ENCODE peak calls at places on chromosomes 4 and X, in five cellular contexts. T, G, N, K and V are unnamed samples.

GRCh38 chr4:89681219-89681618 is 155.7 kb downstream of the SNCA start:
- DNase-seq in T (peak), G (no peak), N (no peak), K (no peak), V (peak)

GRCh38 chrX:103254921-103255455 is at the start of gene TCEAL8:
- DNase-seq in T (peak), G (peak), N (peak), K (peak), V (peak)

GRCh38 chr4:27251788-27252187 is 391.1 kb downstream of the STIM2 start:
- DNase-seq in T (no peak), G (no peak), N (no peak), K (no peak), V (no peak)

GRCh38 chrX:55767100-55767499 is 49.6 kb downstream of the RRAGB start:
- DNase-seq in T (no peak), G (no peak), N (peak), K (no peak), V (peak)

GRCh38 chr4:165986956-165987698 is 114.1 kb downstream of the TLL1 start:
- DNase-seq in T (no peak), G (no peak), N (no peak), K (no peak), V (no peak)

GRCh38 chr4:82282875-82283274 is 90.9 kb downstream of the HNRNPD start:
- DNase-seq in T (no peak), G (no peak), N (no peak), K (no peak), V (no peak)

GRCh38 chr4:155665054-155665453 is 1.6 kb upstream of the GUCY1A1 start:
- DNase-seq in T (no peak), G (no peak), N (no peak), K (no peak), V (no peak)

GRCh38 chr4:140609548-140610425 is 41.0 kb upstream of the UCP1 start:
- DNase-seq in T (peak), G (no peak), N (peak), K (peak), V (peak)

GRCh38 chr4:9877123-9877522 is 95.7 kb downstream of the DRD5 start:
- DNase-seq in T (no peak), G (no peak), N (no peak), K (no peak), V (no peak)

GRCh38 chr4:151691639-151692442 is 69.0 kb downstream of the GATB start:
- DNase-seq in T (no peak), G (no peak), N (no peak), K (no peak), V (no peak)

GRCh38 chr4:40626183-40626990 is 3.3 kb downstream of the RBM47 start:
- DNase-seq in T (peak), G (no peak), N (peak), K (no peak), V (no peak)
- H3K27ac ChIP-seq in T (no peak), G (peak), N (no peak), K (no peak), V (no peak)

GRCh38 chrX:136273986-136274385 is 22.8 kb upstream of the MAP7D3 start:
- DNase-seq in T (no peak), G (no peak), N (no peak), K (no peak), V (no peak)

GRCh38 chrX:136269921-136270320 is 18.7 kb upstream of the MAP7D3 start:
- DNase-seq in T (no peak), G (no peak), N (no peak), K (no peak), V (no peak)

GRCh38 chrX:136275553-136275952 is 24.4 kb upstream of the MAP7D3 start:
- DNase-seq in T (no peak), G (no peak), N (no peak), K (no peak), V (no peak)

GRCh38 chrX:136271300-136271699 is 20.1 kb upstream of the MAP7D3 start:
- DNase-seq in T (no peak), G (no peak), N (no peak), K (peak), V (no peak)

DNA sequence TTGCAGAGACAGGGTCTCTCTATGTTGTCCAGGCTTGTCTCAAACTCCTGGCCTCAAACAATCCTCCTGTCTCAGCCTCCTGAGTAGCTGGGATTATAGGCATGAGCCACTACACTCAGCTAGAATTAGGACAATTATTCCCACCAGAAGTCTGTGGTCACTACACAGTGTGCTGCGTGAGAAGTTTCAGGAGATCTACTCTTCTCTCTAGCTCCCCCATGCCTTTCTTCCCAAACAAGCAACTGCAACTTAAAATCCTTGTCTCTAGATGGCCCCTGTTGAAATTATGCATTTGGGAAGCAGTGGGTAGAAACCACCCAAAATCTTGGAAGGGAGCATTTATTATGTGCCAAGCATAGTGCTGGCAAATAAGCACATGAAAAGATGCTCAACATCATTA is 21.1 kb upstream of the MAP7D3 start:
- DNase-seq in T (no peak), G (no peak), N (no peak), K (no peak), V (no peak)
- TF ChIP-seq CTCF in T (peak), G (no peak), N (no peak), K (peak), V (no peak)

DNA sequence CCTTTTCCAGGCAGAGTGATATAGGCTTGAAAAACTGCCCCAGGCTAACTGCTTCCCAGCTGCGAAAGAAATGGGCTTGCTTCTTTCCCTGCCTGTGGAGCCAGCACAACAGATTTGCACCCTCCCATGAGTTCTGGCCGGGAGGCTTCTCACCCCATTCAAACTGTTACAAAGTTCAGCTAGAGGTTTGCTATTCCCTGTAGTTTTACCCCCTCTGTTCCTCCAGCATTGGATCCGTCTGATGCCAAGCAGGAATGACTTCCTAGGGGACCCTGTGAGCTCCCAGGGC is 87.6 kb upstream of the NDST4 start:
- DNase-seq in T (no peak), G (no peak), N (no peak), K (no peak), V (no peak)
- H3K27ac ChIP-seq in T (no peak), G (no peak), N (no peak), K (no peak), V (no peak)

GRCh38 chrX:77731821-77732419 is 54.1 kb downstream of the ATRX start:
- DNase-seq in T (no peak), G (peak), N (no peak), K (no peak), V (no peak)
- TF ChIP-seq CTCF in T (no peak), G (no peak), N (no peak), K (no peak), V (no peak)

GRCh38 chr4:8394806-8395205 is 45.7 kb downstream of the ACOX3 start:
- DNase-seq in T (no peak), G (no peak), N (no peak), K (no peak), V (no peak)
- H3K27ac ChIP-seq in T (no peak), G (no peak), N (no peak), K (no peak), V (no peak)

DNA sequence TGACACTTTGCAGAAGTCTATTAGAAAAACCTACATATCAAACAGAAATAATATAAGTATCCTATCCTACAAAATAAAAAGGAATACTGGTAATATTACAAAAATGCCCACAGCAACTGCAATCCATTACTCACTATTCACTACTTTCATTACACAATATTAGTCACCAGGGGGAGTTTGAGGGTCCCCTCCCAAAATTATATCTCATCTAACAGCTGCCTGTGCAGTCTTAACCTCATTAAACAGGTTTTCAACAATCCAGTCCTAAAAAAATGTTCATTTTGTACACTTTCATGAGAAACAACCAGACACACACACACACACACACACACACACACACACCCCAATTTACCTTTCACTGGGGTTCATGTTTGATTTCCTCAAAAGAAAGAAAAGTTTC is 2.9 kb downstream of the CLOCK start:
- DNase-seq in T (no peak), G (no peak), N (no peak), K (peak), V (no peak)
- TF ChIP-seq CTCF in T (peak), G (no peak), N (no peak), K (peak), V (no peak)

GRCh38 chrX:17031827-17032226 is 85.4 kb downstream of the REPS2 start:
- DNase-seq in T (no peak), G (no peak), N (no peak), K (no peak), V (no peak)
- H3K27ac ChIP-seq in T (no peak), G (peak), N (peak), K (no peak), V (no peak)

GRCh38 chr4:23921993-23922392 is 32.1 kb upstream of the PPARGC1A start:
- DNase-seq in T (no peak), G (no peak), N (no peak), K (no peak), V (no peak)

GRCh38 chr4:23924556-23924955 is 34.7 kb upstream of the PPARGC1A start:
- DNase-seq in T (no peak), G (no peak), N (no peak), K (no peak), V (no peak)

GRCh38 chr4:23923141-23923540 is 33.3 kb upstream of the PPARGC1A start:
- DNase-seq in T (no peak), G (no peak), N (no peak), K (no peak), V (peak)

GRCh38 chr4:23922535-23923115 is 32.8 kb upstream of the PPARGC1A start:
- DNase-seq in T (no peak), G (no peak), N (peak), K (no peak), V (no peak)

GRCh38 chr4:23923840-23924239 is 34.0 kb upstream of the PPARGC1A start:
- DNase-seq in T (no peak), G (no peak), N (no peak), K (no peak), V (no peak)
- TF ChIP-seq CTCF in T (no peak), G (no peak), N (no peak), K (no peak), V (no peak)